ENCODE peak calls at places on chromosomes 13 and 19, in five cellular contexts. Q is body of pancreas, T is lung, A is hippocampal formation, L is A549. C is an unnamed sample.

GRCh38 chr19:1068111-1069001 is 1.4 kb downstream of the ARHGAP45 start:
- DNase-seq in Q (no peak), T (no peak), L (no peak), A (no peak), C (no peak)

GRCh38 chr13:42173789-42174343 is 98.1 kb upstream of the AKAP11 start:
- DNase-seq in T (no peak), Q (no peak), L (no peak), A (no peak), C (no peak)

GRCh38 chr19:31252476-31252875 is 96.8 kb downstream of the TSHZ3 start:
- DNase-seq in T (no peak), L (no peak), Q (no peak), A (no peak), C (no peak)

GRCh38 chr13:113962975-113963374 is 10.9 kb downstream of the C13orf46 start:
- DNase-seq in A (no peak), T (no peak), Q (peak), L (no peak), C (no peak)

GRCh38 chr13:106173891-106174610 is 361.4 kb downstream of the EFNB2 start:
- DNase-seq in T (no peak), A (no peak), L (no peak), Q (no peak), C (no peak)

GRCh38 chr19:34481861-34482379 is 362 bp downstream of the WTIP start:
- DNase-seq in T (no peak), Q (no peak), L (peak), A (no peak), C (peak)

GRCh38 chr19:56118666-56119584 is 2.2 kb downstream of the ZNF787 start:
- DNase-seq in L (no peak), Q (peak), A (no peak), T (no peak), C (no peak)

GRCh38 chr13:45582533-45583076 is 32.9 kb downstream of the ERICH6B start:
- DNase-seq in T (no peak), L (no peak), A (no peak), Q (no peak), C (no peak)

GRCh38 chr19:31352782-31353651 is 3.8 kb upstream of the TSHZ3 start:
- DNase-seq in L (no peak), T (no peak), A (no peak), Q (no peak), C (no peak)

GRCh38 chr19:40225440-40226305 is 816 bp downstream of the CCNP start:
- DNase-seq in Q (no peak), A (no peak), T (no peak), L (no peak), C (no peak)

GRCh38 chr13:22961835-22962537 is 218.8 kb upstream of the SGCG start:
- DNase-seq in L (no peak), Q (no peak), A (no peak), T (no peak), C (no peak)

GRCh38 chr13:113777311-113778260 is 18.6 kb downstream of the TMEM255B start:
- DNase-seq in L (no peak), A (no peak), T (no peak), Q (no peak), C (peak)

GRCh38 chr13:96946709-96947311 is 47.5 kb downstream of the OXGR1 start:
- DNase-seq in A (no peak), T (no peak), L (no peak), Q (no peak), C (no peak)

GRCh38 chr19:2278504-2279158 is 3.3 kb downstream of the PEAK3 start:
- DNase-seq in Q (no peak), A (no peak), L (no peak), T (no peak), C (no peak)

GRCh38 chr19:50230379-50231351 is 27.2 kb downstream of the MYH14 start:
- DNase-seq in L (no peak), T (no peak), A (no peak), Q (no peak), C (no peak)

GRCh38 chr19:4456843-4457653 is 546 bp downstream of the UBXN6 start:
- DNase-seq in T (no peak), L (no peak), Q (no peak), A (no peak), C (peak)

GRCh38 chr13:21557995-21558394 is 46.0 kb downstream of the MICU2 start:
- DNase-seq in L (peak), A (no peak), Q (no peak), T (no peak), C (no peak)

GRCh38 chr19:38850976-38851621 is 1.3 kb upstream of the HNRNPL start:
- DNase-seq in A (no peak), T (peak), Q (peak), L (no peak), C (no peak)

GRCh38 chr13:29956771-29957170 is 106.4 kb upstream of the UBL3 start:
- DNase-seq in L (no peak), T (no peak), A (no peak), Q (no peak), C (no peak)

C was measured in neural crest cell.